ENCODE peak calls at places on chromosomes 3 and 15, in ten cellular contexts. M is breast epithelium; G is HCT116; Y is bronchial epithelial cell; K is A549; E is AG10803; P is BJ; F is esophagus squamous epithelium; Z is CD8-positive, alpha-beta T cell; D is heart right ventricle. V is an unnamed sample.
A peak's percentile ranks its signal among the peaks of the same experiment; 100 is the strongest.

GRCh38 chr15:90097475-90097874 is 4.8 kb downstream of the IDH2 start:
- DNase-seq in M (no peak), G (no peak), Y (no peak), K (no peak), E (no peak), P (no peak), F (no peak), Z (no peak), D (no peak), V (no peak)

GRCh38 chr3:38581774-38582173 is 67.7 kb downstream of the SCN5A start:
- DNase-seq in M (no peak), G (no peak), Y (no peak), K (no peak), E (no peak), P (no peak), F (no peak), Z (no peak), D (no peak), V (no peak)

GRCh38 chr3:24548278-24548677 is 53.6 kb upstream of the THRB start:
- DNase-seq in M (no peak), G (no peak), Y (peak; percentile 12), K (no peak), E (peak; percentile 35), P (no peak), F (no peak), Z (no peak), D (no peak), V (no peak)

GRCh38 chr3:160105902-160106584 is 117.4 kb downstream of the IL12A start:
- DNase-seq in M (no peak), G (no peak), Y (no peak), K (no peak), E (no peak), P (no peak), F (no peak), Z (no peak), D (no peak), V (no peak)

GRCh38 chr3:139450155-139450554 is 26.2 kb downstream of the RBP2 start:
- DNase-seq in M (no peak), G (no peak), Y (no peak), K (no peak), E (no peak), P (no peak), F (no peak), Z (no peak), D (no peak), V (no peak)

GRCh38 chr3:55330355-55330754 is 156.8 kb downstream of the WNT5A start:
- DNase-seq in M (peak; percentile 19), G (no peak), Y (peak; percentile 91), K (peak; percentile 29), E (peak; percentile 99), P (peak; percentile 94), F (no peak), Z (no peak), D (no peak), V (peak; percentile 88)

GRCh38 chr3:4976109-4976508 is 3.1 kb upstream of the BHLHE40 start:
- DNase-seq in M (no peak), G (peak; percentile 87), Y (peak; percentile 82), K (peak; percentile 78), E (peak; percentile 59), P (no peak), F (no peak), Z (no peak), D (peak; percentile 34), V (no peak)

GRCh38 chr3:9032236-9032777 is 69.0 kb upstream of the RAD18 start:
- DNase-seq in M (no peak), G (no peak), Y (no peak), K (no peak), E (no peak), P (no peak), F (no peak), Z (no peak), D (no peak), V (no peak)

GRCh38 chr15:73936588-73937312 is 10.5 kb downstream of the LOXL1 start:
- DNase-seq in M (no peak), G (no peak), Y (no peak), K (no peak), E (no peak), P (no peak), F (no peak), Z (no peak), D (no peak), V (no peak)

GRCh38 chr3:145952541-145952940 is 208.4 kb downstream of the PLOD2 start:
- DNase-seq in M (no peak), G (no peak), Y (peak; percentile 70), K (no peak), E (peak; percentile 97), P (peak; percentile 89), F (no peak), Z (no peak), D (no peak), V (peak; percentile 81)

GRCh38 chr15:34759347-34759746 is 4.5 kb upstream of the GJD2 start:
- DNase-seq in M (no peak), G (no peak), Y (no peak), K (no peak), E (no peak), P (no peak), F (no peak), Z (no peak), D (no peak), V (no peak)

GRCh38 chr15:63243101-63243500 is 34.3 kb upstream of the APH1B start:
- DNase-seq in M (no peak), G (no peak), Y (no peak), K (no peak), E (peak; percentile 91), P (no peak), F (no peak), Z (no peak), D (peak; percentile 19), V (no peak)

GRCh38 chr3:196024968-196025367 is 56.9 kb downstream of the TFRC start:
- DNase-seq in M (no peak), G (no peak), Y (no peak), K (no peak), E (no peak), P (no peak), F (no peak), Z (no peak), D (no peak), V (no peak)

DNA sequence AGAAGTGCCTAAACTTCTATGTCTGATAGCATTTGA is at the start of gene TP63:
- DNase-seq in M (no peak), G (no peak), Y (no peak), K (no peak), E (no peak), P (no peak), F (no peak), Z (no peak), D (no peak), V (no peak)
- H3K4me3 ChIP-seq in M (no peak within 1 kb of the TSS), G (no peak within 1 kb of the TSS), Y (no peak within 1 kb of the TSS), K (peak within 1 kb of the TSS; percentile 41), E (no peak within 1 kb of the TSS), P (no peak within 1 kb of the TSS), F (peak within 1 kb of the TSS; percentile 32), Z (no peak within 1 kb of the TSS), D (no peak within 1 kb of the TSS), V (no peak within 1 kb of the TSS)

GRCh38 chr3:31091748-31092147 is 197.3 kb upstream of the GADL1 start:
- DNase-seq in M (no peak), G (no peak), Y (no peak), K (no peak), E (no peak), P (no peak), F (no peak), Z (no peak), D (no peak), V (no peak)
- TF ChIP-seq CTCF in M (no peak), G (no peak), Y (no peak), K (no peak), E (no peak), P (no peak), F (no peak), Z (no peak), D (no peak), V (no peak)

DNA sequence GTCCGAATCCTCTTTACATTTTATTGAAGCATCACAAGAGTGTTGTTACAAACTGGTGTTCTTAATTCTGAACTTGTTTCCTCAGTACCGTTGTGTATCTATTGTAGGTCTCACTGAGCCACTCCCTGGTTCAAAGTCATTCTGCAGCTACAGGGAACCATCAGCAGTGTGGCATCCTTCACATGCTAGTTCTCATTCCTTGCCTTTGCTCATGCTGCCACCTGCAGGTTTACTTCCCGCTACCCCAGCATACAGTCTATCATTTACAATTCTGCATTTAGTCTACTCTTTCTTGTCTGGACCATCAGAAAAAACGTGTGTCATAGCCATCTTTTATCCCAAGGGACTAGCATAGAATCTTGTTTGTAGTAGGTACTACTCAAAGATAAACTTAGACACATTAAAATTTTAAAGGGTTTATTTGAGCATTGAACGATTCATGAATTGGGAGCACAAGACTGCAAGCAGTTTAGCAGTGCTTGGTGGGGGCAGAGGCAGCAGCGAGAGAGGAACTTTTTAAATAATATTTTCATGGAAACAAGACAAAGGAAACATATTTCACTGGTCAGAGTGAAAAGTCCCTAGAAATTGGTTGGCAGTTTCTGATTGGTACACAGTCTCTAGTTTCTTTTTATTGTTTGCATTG is 402.1 kb downstream of the CADM2 start:
- DNase-seq in M (no peak), G (no peak), Y (peak; percentile 60), K (peak; percentile 6), E (no peak), P (no peak), F (no peak), Z (no peak), D (no peak), V (no peak)
- H3K4me3 ChIP-seq in M (no peak overlapping the region), G (no peak overlapping the region), Y (no peak overlapping the region), K (no peak overlapping the region), E (no peak overlapping the region), P (no peak overlapping the region), F (no peak overlapping the region), Z (no peak overlapping the region), D (no peak overlapping the region), V (no peak overlapping the region)

GRCh38 chr3:56931816-56932215 is 128.6 kb upstream of the SPATA12 start:
- DNase-seq in M (no peak), G (no peak), Y (no peak), K (no peak), E (no peak), P (no peak), F (no peak), Z (no peak), D (no peak), V (no peak)

GRCh38 chr3:56930706-56931105 is 129.0 kb upstream of the ARHGEF3 start:
- DNase-seq in M (no peak), G (no peak), Y (peak; percentile 92), K (no peak), E (no peak), P (no peak), F (no peak), Z (no peak), D (no peak), V (no peak)

GRCh38 chr3:56935821-56936220 is 124.6 kb upstream of the SPATA12 start:
- DNase-seq in M (no peak), G (no peak), Y (no peak), K (no peak), E (no peak), P (no peak), F (no peak), Z (no peak), D (no peak), V (no peak)

GRCh38 chr3:56932858-56933257 is 127.6 kb upstream of the SPATA12 start:
- DNase-seq in M (no peak), G (no peak), Y (no peak), K (no peak), E (no peak), P (no peak), F (no peak), Z (no peak), D (no peak), V (no peak)

DNA sequence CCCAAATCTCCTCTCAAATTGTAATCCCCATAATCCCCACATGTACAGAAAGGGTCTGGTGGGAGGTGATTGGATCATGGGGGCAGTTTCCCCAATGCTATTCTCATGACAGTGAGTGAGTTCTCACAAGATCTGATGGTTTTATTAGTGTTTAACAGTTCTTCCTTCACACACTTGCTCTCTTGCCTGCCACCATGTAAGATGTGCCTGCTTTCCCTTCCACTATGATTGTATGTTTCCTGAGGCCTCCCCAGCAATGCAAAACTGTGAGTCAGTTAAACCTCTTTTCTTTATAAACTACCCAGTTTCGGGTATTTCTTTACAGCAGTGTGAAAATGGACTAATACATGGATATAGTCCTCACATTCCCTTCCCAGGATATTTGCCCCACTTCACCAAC is 126.7 kb upstream of the SPATA12 start:
- DNase-seq in M (no peak), G (no peak), Y (no peak), K (no peak), E (no peak), P (no peak), F (no peak), Z (no peak), D (no peak), V (no peak)
- TF ChIP-seq CTCF in M (no peak), G (no peak), Y (no peak), K (no peak), E (no peak), P (no peak), F (no peak), Z (no peak), D (no peak), V (no peak)